ENCODE peak calls at places on chromosomes 16 and 17, in five cellular contexts. O, L, T, R and K are unnamed samples.

GRCh38 chr17:40062347-40063033 is at the start of gene THRA:
- DNase-seq in O (peak; percentile 51), L (no peak), T (no peak), R (peak; percentile 43), K (no peak)

GRCh38 chr17:71792966-71793365 is 327.9 kb upstream of the SOX9 start:
- DNase-seq in O (no peak), L (no peak), T (no peak), R (peak; percentile 77), K (no peak)

GRCh38 chr16:89918453-89919347 is at the start of gene MC1R:
- DNase-seq in O (peak; percentile 15), L (peak; percentile 34), T (peak; percentile 67), R (no peak), K (no peak)

GRCh38 chr17:43563262-43564079 is 17.3 kb upstream of the ETV4 start:
- DNase-seq in O (no peak), L (no peak), T (no peak), R (no peak), K (no peak)

GRCh38 chr17:44602970-44603369 is 45.7 kb downstream of the FZD2 start:
- DNase-seq in O (no peak), L (no peak), T (no peak), R (no peak), K (no peak)

GRCh38 chr17:2549392-2550211 is 37.9 kb upstream of the METTL16 start:
- DNase-seq in O (no peak), L (no peak), T (no peak), R (no peak), K (no peak)

GRCh38 chr17:6137716-6138502 is 67.7 kb downstream of the WSCD1 start:
- DNase-seq in O (no peak), L (no peak), T (no peak), R (no peak), K (no peak)

GRCh38 chr17:36629252-36629847 is 28.0 kb downstream of the MRM1 start:
- DNase-seq in O (peak; percentile 61), L (peak; percentile 69), T (peak; percentile 81), R (peak; percentile 52), K (peak; percentile 68)

GRCh38 chr16:78703951-78704350 is 604.5 kb downstream of the WWOX start:
- DNase-seq in O (no peak), L (no peak), T (no peak), R (peak; percentile 38), K (no peak)

GRCh38 chr17:5686246-5686645 is 101.9 kb upstream of the NLRP1 start:
- DNase-seq in O (no peak), L (no peak), T (no peak), R (no peak), K (no peak)

GRCh38 chr17:798246-798645 is 16.1 kb downstream of the MRM3 start:
- DNase-seq in O (no peak), L (no peak), T (no peak), R (no peak), K (no peak)

GRCh38 chr17:81939881-81940385 is 2.8 kb upstream of the PYCR1 start:
- DNase-seq in O (no peak), L (no peak), T (no peak), R (peak; percentile 67), K (no peak)

GRCh38 chr16:2976201-2976600 is 4.0 kb downstream of the PKMYT1 start:
- DNase-seq in O (no peak), L (no peak), T (no peak), R (no peak), K (no peak)

GRCh38 chr17:20263595-20263994 is 203.7 kb downstream of the LGALS9B start:
- DNase-seq in O (no peak), L (no peak), T (peak; percentile 37), R (peak; percentile 74), K (no peak)

GRCh38 chr17:80908206-80908605 is 83.4 kb upstream of the CHMP6 start:
- DNase-seq in O (no peak), L (no peak), T (no peak), R (no peak), K (no peak)

GRCh38 chr16:17606460-17606859 is 135.7 kb upstream of the XYLT1 start:
- DNase-seq in O (no peak), L (no peak), T (no peak), R (no peak), K (no peak)

GRCh38 chr17:39156491-39156890 is 5.1 kb upstream of the PLXDC1 start:
- DNase-seq in O (no peak), L (no peak), T (no peak), R (no peak), K (no peak)

GRCh38 chr17:44402564-44403172 is 13.2 kb upstream of the ITGA2B start:
- DNase-seq in O (no peak), L (no peak), T (no peak), R (no peak), K (no peak)

GRCh38 chr16:53085539-53086450 is 31.0 kb downstream of the CHD9 start:
- DNase-seq in O (no peak), L (peak; percentile 84), T (no peak), R (peak; percentile 73), K (no peak)

GRCh38 chr17:48555183-48555615 is 10.3 kb upstream of the HOXB2 start:
- DNase-seq in O (no peak), L (peak; percentile 89), T (peak; percentile 93), R (peak; percentile 95), K (peak; percentile 76)

GRCh38 chr17:49580055-49580721 is 4.5 kb downstream of the NXPH3 start:
- DNase-seq in O (no peak), L (no peak), T (no peak), R (no peak), K (no peak)

GRCh38 chr16:383326-384020 is 1.7 kb upstream of the PGAP6 start:
- DNase-seq in O (peak; percentile 21), L (peak; percentile 31), T (no peak), R (no peak), K (no peak)

GRCh38 chr16:69378760-69379159 is 7.0 kb downstream of the TERF2 start:
- DNase-seq in O (no peak), L (peak; percentile 79), T (no peak), R (no peak), K (no peak)

GRCh38 chr17:62757518-62757951 is 50.6 kb downstream of the MARCHF10 start:
- DNase-seq in O (no peak), L (no peak), T (no peak), R (peak; percentile 82), K (no peak)